ENCODE peak calls at places on chromosomes 5 and 9, in five cellular contexts. One of them, this sample, is unnamed. For H3K9me3, the result is how much of the 10 kb centered on the place peaks cover.

GRCh38 chr9:87853843-87854242 is 28.8 kb upstream of the SPATA31E1 start:
- DNase-seq in transverse colon: no peak
- DNase-seq in ovary: no peak
- DNase-seq in uterus: no peak
- DNase-seq in suprapubic skin: no peak
- DNase-seq in this sample: no peak

GRCh38 chr9:76415731-76416130 is 21.5 kb upstream of the RFK start:
- DNase-seq in transverse colon: no peak
- DNase-seq in ovary: no peak
- DNase-seq in uterus: no peak
- DNase-seq in suprapubic skin: no peak
- DNase-seq in this sample: no peak

GRCh38 chr5:71744009-71744792 is 25.1 kb downstream of the CARTPT start:
- DNase-seq in transverse colon: peak
- DNase-seq in ovary: no peak
- DNase-seq in uterus: no peak
- DNase-seq in suprapubic skin: no peak
- DNase-seq in this sample: peak

GRCh38 chr5:520196-520849 is 3.9 kb downstream of the SLC9A3 start:
- DNase-seq in transverse colon: no peak
- DNase-seq in ovary: no peak
- DNase-seq in uterus: no peak
- DNase-seq in suprapubic skin: no peak
- DNase-seq in this sample: no peak

GRCh38 chr5:160357861-160358411 is 12.5 kb downstream of the C1QTNF2 start:
- DNase-seq in transverse colon: no peak
- DNase-seq in ovary: peak
- DNase-seq in uterus: peak
- DNase-seq in suprapubic skin: peak
- DNase-seq in this sample: peak

GRCh38 chr5:7827602-7828001 is 23.3 kb downstream of the CFAP90 start:
- DNase-seq in transverse colon: no peak
- DNase-seq in ovary: no peak
- DNase-seq in uterus: peak
- DNase-seq in suprapubic skin: no peak
- DNase-seq in this sample: no peak

GRCh38 chr5:125326114-125326513 is 579.7 kb upstream of the ZNF608 start:
- DNase-seq in transverse colon: peak
- DNase-seq in ovary: no peak
- DNase-seq in uterus: no peak
- DNase-seq in suprapubic skin: no peak
- DNase-seq in this sample: no peak

GRCh38 chr5:4802044-4802443 is 338.1 kb upstream of the ADAMTS16 start:
- DNase-seq in transverse colon: no peak
- DNase-seq in ovary: no peak
- DNase-seq in uterus: no peak
- DNase-seq in suprapubic skin: no peak
- DNase-seq in this sample: no peak

GRCh38 chr5:36703245-36703860 is 96.9 kb downstream of the SLC1A3 start:
- DNase-seq in transverse colon: no peak
- DNase-seq in ovary: no peak
- DNase-seq in uterus: no peak
- DNase-seq in suprapubic skin: no peak
- DNase-seq in this sample: no peak

GRCh38 chr9:123399803-123400378 is 43.9 kb downstream of the CRB2 start:
- DNase-seq in transverse colon: peak
- DNase-seq in ovary: no peak
- DNase-seq in uterus: no peak
- DNase-seq in suprapubic skin: no peak
- DNase-seq in this sample: peak

GRCh38 chr5:175059687-175060194 is 335.4 kb downstream of the MSX2 start:
- DNase-seq in transverse colon: no peak
- DNase-seq in ovary: peak
- DNase-seq in uterus: peak
- DNase-seq in suprapubic skin: no peak
- DNase-seq in this sample: peak

GRCh38 chr5:132451387-132451786 is 39.2 kb downstream of the IRF1 start:
- DNase-seq in transverse colon: no peak
- DNase-seq in ovary: no peak
- DNase-seq in uterus: no peak
- DNase-seq in suprapubic skin: no peak
- DNase-seq in this sample: no peak

GRCh38 chr5:79255786-79256557 is 20.0 kb downstream of the JMY start:
- DNase-seq in transverse colon: peak
- DNase-seq in ovary: no peak
- DNase-seq in uterus: no peak
- DNase-seq in suprapubic skin: no peak
- DNase-seq in this sample: peak

GRCh38 chr5:10329808-10330481 is 22.2 kb upstream of the CMBL start:
- DNase-seq in transverse colon: no peak
- DNase-seq in ovary: peak
- DNase-seq in uterus: peak
- DNase-seq in suprapubic skin: no peak
- DNase-seq in this sample: peak

GRCh38 chr5:470961-471749 is 28.2 kb downstream of the EXOC3 start:
- DNase-seq in transverse colon: no peak
- DNase-seq in ovary: no peak
- DNase-seq in uterus: no peak
- DNase-seq in suprapubic skin: peak
- DNase-seq in this sample: no peak

GRCh38 chr9:127059648-127060365 is 62.6 kb downstream of the ANGPTL2 start:
- DNase-seq in transverse colon: no peak
- DNase-seq in ovary: no peak
- DNase-seq in uterus: no peak
- DNase-seq in suprapubic skin: no peak
- DNase-seq in this sample: no peak

GRCh38 chr5:16540421-16540820 is 74.8 kb upstream of the ZNF622 start:
- DNase-seq in transverse colon: no peak
- DNase-seq in ovary: no peak
- DNase-seq in uterus: no peak
- DNase-seq in suprapubic skin: no peak
- DNase-seq in this sample: no peak

GRCh38 chr5:164617290-164617689 is 1111.9 kb downstream of the MAT2B start:
- DNase-seq in transverse colon: no peak
- DNase-seq in ovary: no peak
- DNase-seq in uterus: no peak
- DNase-seq in suprapubic skin: no peak
- DNase-seq in this sample: no peak

GRCh38 chr5:77892061-77893010 is 116.2 kb upstream of the TBCA start:
- DNase-seq in transverse colon: no peak
- DNase-seq in ovary: no peak
- DNase-seq in uterus: no peak
- DNase-seq in suprapubic skin: no peak
- DNase-seq in this sample: no peak

GRCh38 chr5:147973086-147973485 is 66.7 kb upstream of the C5orf46 start:
- DNase-seq in transverse colon: no peak
- DNase-seq in ovary: no peak
- DNase-seq in uterus: no peak
- DNase-seq in suprapubic skin: no peak
- DNase-seq in this sample: no peak

GRCh38 chr9:88258012-88258411 is 119.7 kb upstream of the SPATA31C2 start:
- DNase-seq in transverse colon: no peak
- DNase-seq in ovary: peak
- DNase-seq in uterus: peak
- DNase-seq in suprapubic skin: no peak
- DNase-seq in this sample: peak

GRCh38 chr5:38600334-38601045 is 44.0 kb upstream of the LIFR start:
- DNase-seq in transverse colon: no peak
- DNase-seq in ovary: no peak
- DNase-seq in uterus: no peak
- DNase-seq in suprapubic skin: no peak
- DNase-seq in this sample: no peak

GRCh38 chr5:122896598-122897282 is 51.3 kb downstream of the SNX24 start:
- DNase-seq in transverse colon: no peak
- DNase-seq in ovary: no peak
- DNase-seq in uterus: no peak
- DNase-seq in suprapubic skin: no peak
- DNase-seq in this sample: no peak

GRCh38 chr5:132760043-132760420 is 12.8 kb downstream of the CCNI2 start:
- DNase-seq in transverse colon: peak
- DNase-seq in ovary: no peak
- DNase-seq in uterus: no peak
- DNase-seq in suprapubic skin: no peak
- DNase-seq in this sample: peak

GRCh38 chr5:88660947-88661869 is 221.8 kb downstream of the MEF2C start:
- DNase-seq in transverse colon: peak
- DNase-seq in ovary: peak
- DNase-seq in uterus: peak
- DNase-seq in suprapubic skin: no peak
- DNase-seq in this sample: peak

GRCh38 chr5:40736103-40736875 is 19.5 kb downstream of the TTC33 start:
- DNase-seq in transverse colon: no peak
- DNase-seq in ovary: no peak
- DNase-seq in uterus: no peak
- DNase-seq in suprapubic skin: no peak
- DNase-seq in this sample: no peak

GRCh38 chr5:58459276-58459859 is 518 bp downstream of the PLK2 start:
- DNase-seq in transverse colon: peak
- DNase-seq in ovary: no peak
- DNase-seq in uterus: peak
- DNase-seq in suprapubic skin: peak
- DNase-seq in this sample: peak

GRCh38 chr5:58462154-58462553 is 2.3 kb upstream of the PLK2 start:
- DNase-seq in transverse colon: peak
- DNase-seq in ovary: no peak
- DNase-seq in uterus: no peak
- DNase-seq in suprapubic skin: no peak
- DNase-seq in this sample: no peak

GRCh38 chr5:58458851-58459275 is 1.0 kb downstream of the PLK2 start:
- DNase-seq in transverse colon: no peak
- DNase-seq in ovary: no peak
- DNase-seq in uterus: no peak
- DNase-seq in suprapubic skin: no peak
- DNase-seq in this sample: no peak

GRCh38 chr5:58460727-58461286 is 921 bp upstream of the PLK2 start:
- DNase-seq in transverse colon: peak
- DNase-seq in ovary: peak
- DNase-seq in uterus: peak
- DNase-seq in suprapubic skin: peak
- DNase-seq in this sample: peak

DNA sequence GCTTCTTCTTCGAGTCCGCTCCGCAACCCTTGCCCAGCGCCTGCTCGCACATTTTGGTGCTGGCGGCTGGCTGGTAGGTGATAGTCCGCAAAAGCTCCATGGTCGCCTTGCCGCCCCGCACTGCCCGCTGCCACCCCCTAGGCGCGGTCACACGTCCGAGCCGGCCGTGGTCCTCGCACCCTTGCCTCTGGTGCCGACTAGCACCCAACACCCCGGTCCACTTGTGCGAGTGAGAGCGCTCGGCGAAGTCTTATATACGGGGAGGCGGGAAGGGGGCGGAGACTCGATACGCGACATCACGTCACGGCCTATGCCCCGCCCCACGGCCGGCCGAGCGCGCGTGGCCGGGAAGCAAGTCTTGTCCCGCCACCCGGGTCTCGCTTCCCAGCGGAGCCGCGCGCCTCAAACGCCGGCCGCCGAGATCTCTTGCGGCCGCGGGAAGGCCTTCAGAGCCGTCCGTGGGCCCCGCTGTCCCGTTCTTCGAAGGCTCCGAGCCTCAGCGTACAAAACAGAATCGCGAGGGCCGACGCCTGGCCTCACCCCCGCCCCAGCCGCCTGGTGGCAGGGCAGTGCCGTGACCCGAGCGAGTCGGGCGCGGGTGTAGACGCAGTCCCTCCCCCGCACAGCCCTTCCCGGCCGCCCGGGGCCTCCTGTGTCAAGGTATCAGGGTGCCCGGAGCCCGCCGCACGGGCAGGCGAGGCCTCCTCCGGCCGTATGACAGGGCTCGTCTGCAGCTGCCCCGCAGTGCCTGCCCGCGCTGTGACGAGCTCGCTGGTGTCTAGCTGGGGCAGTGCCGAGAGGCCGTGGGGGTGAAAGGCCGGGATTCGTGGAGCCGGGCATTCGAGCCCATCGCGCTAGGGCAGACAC is at the start of gene PLK2:
- DNase-seq in transverse colon: peak
- DNase-seq in ovary: peak
- DNase-seq in uterus: peak
- DNase-seq in suprapubic skin: peak
- DNase-seq in this sample: peak
- TF ChIP-seq CTCF in transverse colon: no peak
- TF ChIP-seq CTCF in ovary: peak
- TF ChIP-seq CTCF in uterus: peak
- TF ChIP-seq CTCF in suprapubic skin: peak
- TF ChIP-seq CTCF in this sample: no peak

GRCh38 chr5:141150215-141150992 is 547 bp downstream of the PCDHB6 start:
- DNase-seq in transverse colon: no peak
- DNase-seq in ovary: no peak
- DNase-seq in uterus: no peak
- DNase-seq in suprapubic skin: no peak
- DNase-seq in this sample: no peak
- H3K9me3 ChIP-seq in transverse colon: under half
- H3K9me3 ChIP-seq in ovary: under half
- H3K9me3 ChIP-seq in uterus: under half
- H3K9me3 ChIP-seq in suprapubic skin: under half
- H3K9me3 ChIP-seq in this sample: under half

GRCh38 chr9:129823934-129824601 is at the start of gene TOR1A:
- DNase-seq in transverse colon: peak
- DNase-seq in ovary: peak
- DNase-seq in uterus: peak
- DNase-seq in suprapubic skin: peak
- DNase-seq in this sample: peak
- TF ChIP-seq POLR2A in transverse colon: peak
- TF ChIP-seq POLR2A in ovary: peak
- TF ChIP-seq POLR2A in uterus: peak
- TF ChIP-seq POLR2A in suprapubic skin: peak
- TF ChIP-seq POLR2A in this sample: no peak

GRCh38 chr5:23448627-23449026 is 58.8 kb upstream of the PRDM9 start:
- DNase-seq in transverse colon: no peak
- DNase-seq in ovary: no peak
- DNase-seq in uterus: no peak
- DNase-seq in suprapubic skin: no peak
- DNase-seq in this sample: no peak

GRCh38 chr5:23446436-23446835 is 61.0 kb upstream of the PRDM9 start:
- DNase-seq in transverse colon: no peak
- DNase-seq in ovary: no peak
- DNase-seq in uterus: no peak
- DNase-seq in suprapubic skin: no peak
- DNase-seq in this sample: peak

GRCh38 chr5:23440703-23441102 is 66.7 kb upstream of the PRDM9 start:
- DNase-seq in transverse colon: no peak
- DNase-seq in ovary: no peak
- DNase-seq in uterus: no peak
- DNase-seq in suprapubic skin: no peak
- DNase-seq in this sample: no peak

GRCh38 chr5:23450187-23450586 is 57.2 kb upstream of the PRDM9 start:
- DNase-seq in transverse colon: no peak
- DNase-seq in ovary: no peak
- DNase-seq in uterus: no peak
- DNase-seq in suprapubic skin: no peak
- DNase-seq in this sample: no peak

DNA sequence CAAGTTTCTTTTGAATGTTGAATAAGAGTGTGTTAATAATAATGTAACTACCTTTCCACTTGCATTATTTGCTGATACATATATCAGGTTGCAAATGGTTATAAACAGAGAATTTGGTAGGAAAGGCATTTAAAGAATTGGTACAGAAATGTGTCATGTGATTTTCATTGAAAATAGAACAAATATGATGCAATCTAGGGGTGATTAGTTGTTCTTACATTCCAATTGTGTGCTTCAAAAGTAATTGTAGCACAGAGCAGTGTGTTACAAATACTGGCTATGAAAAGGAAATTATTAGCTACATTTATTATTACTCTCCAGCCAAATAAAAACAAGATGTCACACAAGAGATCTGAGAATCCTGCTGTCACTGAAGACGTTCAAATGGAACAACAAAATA is 61.8 kb upstream of the PRDM9 start:
- DNase-seq in transverse colon: no peak
- DNase-seq in ovary: no peak
- DNase-seq in uterus: no peak
- DNase-seq in suprapubic skin: no peak
- DNase-seq in this sample: no peak
- TF ChIP-seq CTCF in transverse colon: no peak
- TF ChIP-seq CTCF in ovary: no peak
- TF ChIP-seq CTCF in uterus: no peak
- TF ChIP-seq CTCF in suprapubic skin: no peak
- TF ChIP-seq CTCF in this sample: no peak